ENCODE peak calls at places on chromosomes 16 and 17, in five cellular contexts. One of them, this sample, is unnamed. For H3K9me3, the result is how much of the 10 kb centered on the place peaks cover.

GRCh38 chr17:82483836-82484235 is 25.3 kb downstream of the NARF start:
- DNase-seq in ovary: no peak
- DNase-seq in endothelial cell of umbilical vein: no peak
- DNase-seq in psoas muscle: no peak
- DNase-seq in astrocyte: no peak
- DNase-seq in this sample: no peak

GRCh38 chr17:77315010-77315409 is 174.2 kb downstream of the SEC14L1 start:
- DNase-seq in ovary: no peak
- DNase-seq in endothelial cell of umbilical vein: no peak
- DNase-seq in psoas muscle: no peak
- DNase-seq in astrocyte: no peak
- DNase-seq in this sample: no peak

GRCh38 chr17:1967092-1967662 is 58.0 kb downstream of the RTN4RL1 start:
- DNase-seq in ovary: no peak
- DNase-seq in endothelial cell of umbilical vein: no peak
- DNase-seq in psoas muscle: no peak
- DNase-seq in astrocyte: no peak
- DNase-seq in this sample: peak

GRCh38 chr17:68539536-68540469 is 27.6 kb downstream of the PRKAR1A start:
- DNase-seq in ovary: peak
- DNase-seq in endothelial cell of umbilical vein: no peak
- DNase-seq in psoas muscle: no peak
- DNase-seq in astrocyte: no peak
- DNase-seq in this sample: no peak

GRCh38 chr16:84532299-84532724 is 27.9 kb upstream of the MEAK7 start:
- DNase-seq in ovary: peak
- DNase-seq in endothelial cell of umbilical vein: peak
- DNase-seq in psoas muscle: peak
- DNase-seq in astrocyte: peak
- DNase-seq in this sample: no peak

GRCh38 chr16:82701302-82702022 is 74.7 kb downstream of the CDH13 start:
- DNase-seq in ovary: no peak
- DNase-seq in endothelial cell of umbilical vein: no peak
- DNase-seq in psoas muscle: no peak
- DNase-seq in astrocyte: no peak
- DNase-seq in this sample: no peak

GRCh38 chr16:86730597-86730996 is 152.2 kb downstream of the FOXL1 start:
- DNase-seq in ovary: no peak
- DNase-seq in endothelial cell of umbilical vein: no peak
- DNase-seq in psoas muscle: no peak
- DNase-seq in astrocyte: no peak
- DNase-seq in this sample: no peak

GRCh38 chr16:29883987-29884386 is 15.4 kb downstream of the SEZ6L2 start:
- DNase-seq in ovary: no peak
- DNase-seq in endothelial cell of umbilical vein: no peak
- DNase-seq in psoas muscle: no peak
- DNase-seq in astrocyte: no peak
- DNase-seq in this sample: no peak

GRCh38 chr17:62075308-62075815 is 10.3 kb upstream of the MED13 start:
- DNase-seq in ovary: no peak
- DNase-seq in endothelial cell of umbilical vein: no peak
- DNase-seq in psoas muscle: no peak
- DNase-seq in astrocyte: peak
- DNase-seq in this sample: no peak

GRCh38 chr17:61532818-61533217 is 58.2 kb downstream of the NACA2 start:
- DNase-seq in ovary: no peak
- DNase-seq in endothelial cell of umbilical vein: no peak
- DNase-seq in psoas muscle: no peak
- DNase-seq in astrocyte: no peak
- DNase-seq in this sample: no peak

GRCh38 chr17:574061-574460 is 140.6 kb downstream of the VPS53 start:
- DNase-seq in ovary: no peak
- DNase-seq in endothelial cell of umbilical vein: peak
- DNase-seq in psoas muscle: peak
- DNase-seq in astrocyte: no peak
- DNase-seq in this sample: no peak

GRCh38 chr16:64950262-64950661 is 171.6 kb downstream of the CDH11 start:
- DNase-seq in ovary: no peak
- DNase-seq in endothelial cell of umbilical vein: no peak
- DNase-seq in psoas muscle: no peak
- DNase-seq in astrocyte: no peak
- DNase-seq in this sample: peak

GRCh38 chr17:14197582-14197981 is 39.1 kb downstream of the CDRT15 start:
- DNase-seq in ovary: no peak
- DNase-seq in endothelial cell of umbilical vein: no peak
- DNase-seq in psoas muscle: no peak
- DNase-seq in astrocyte: no peak
- DNase-seq in this sample: no peak

GRCh38 chr17:7351665-7352558 is at the start of gene KCTD11:
- DNase-seq in ovary: peak
- DNase-seq in endothelial cell of umbilical vein: peak
- DNase-seq in psoas muscle: peak
- DNase-seq in astrocyte: peak
- DNase-seq in this sample: peak

GRCh38 chr17:65794572-65794971 is 233.1 kb upstream of the AXIN2 start:
- DNase-seq in ovary: no peak
- DNase-seq in endothelial cell of umbilical vein: peak
- DNase-seq in psoas muscle: no peak
- DNase-seq in astrocyte: peak
- DNase-seq in this sample: peak

GRCh38 chr16:89455178-89455577 is 35.2 kb downstream of the ANKRD11 start:
- DNase-seq in ovary: no peak
- DNase-seq in endothelial cell of umbilical vein: no peak
- DNase-seq in psoas muscle: no peak
- DNase-seq in astrocyte: no peak
- DNase-seq in this sample: no peak

GRCh38 chr17:62692159-62692651 is 64.7 kb downstream of the MRC2 start:
- DNase-seq in ovary: no peak
- DNase-seq in endothelial cell of umbilical vein: no peak
- DNase-seq in psoas muscle: no peak
- DNase-seq in astrocyte: no peak
- DNase-seq in this sample: peak

GRCh38 chr16:31055613-31056012 is 18.4 kb downstream of the ZNF668 start:
- DNase-seq in ovary: no peak
- DNase-seq in endothelial cell of umbilical vein: no peak
- DNase-seq in psoas muscle: no peak
- DNase-seq in astrocyte: no peak
- DNase-seq in this sample: no peak

GRCh38 chr16:19114359-19115147 is 789 bp downstream of the ITPRIPL2 start:
- DNase-seq in ovary: peak
- DNase-seq in endothelial cell of umbilical vein: peak
- DNase-seq in psoas muscle: peak
- DNase-seq in astrocyte: peak
- DNase-seq in this sample: no peak
- H3K4me3 ChIP-seq in ovary: peak
- H3K4me3 ChIP-seq in endothelial cell of umbilical vein: peak
- H3K4me3 ChIP-seq in psoas muscle: peak
- H3K4me3 ChIP-seq in astrocyte: peak
- H3K4me3 ChIP-seq in this sample: peak

DNA sequence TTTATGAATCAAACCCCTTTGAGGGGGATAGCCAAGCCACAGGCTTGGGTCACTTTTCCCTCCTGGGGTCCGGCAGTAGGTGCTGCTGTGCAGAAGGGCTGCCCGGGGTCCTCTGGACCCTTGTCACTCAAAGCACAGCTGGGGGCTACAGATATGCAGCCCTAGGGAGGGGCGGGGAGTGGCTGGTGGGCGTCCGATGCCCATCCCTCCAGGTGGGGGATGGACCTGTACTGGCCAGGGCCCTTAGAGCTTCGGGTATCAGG is 598 bp downstream of the VASN start:
- DNase-seq in ovary: no peak
- DNase-seq in endothelial cell of umbilical vein: no peak
- DNase-seq in psoas muscle: no peak
- DNase-seq in astrocyte: no peak
- DNase-seq in this sample: no peak
- H3K27ac ChIP-seq in ovary: peak
- H3K27ac ChIP-seq in endothelial cell of umbilical vein: no peak
- H3K27ac ChIP-seq in psoas muscle: peak
- H3K27ac ChIP-seq in astrocyte: peak
- H3K27ac ChIP-seq in this sample: no peak

GRCh38 chr16:10412935-10413601 is 27.2 kb downstream of the ATF7IP2 start:
- DNase-seq in ovary: no peak
- DNase-seq in endothelial cell of umbilical vein: no peak
- DNase-seq in psoas muscle: no peak
- DNase-seq in astrocyte: no peak
- DNase-seq in this sample: no peak
- H3K9me3 ChIP-seq in ovary: under half
- H3K9me3 ChIP-seq in endothelial cell of umbilical vein: under half
- H3K9me3 ChIP-seq in psoas muscle: under half
- H3K9me3 ChIP-seq in astrocyte: under half
- H3K9me3 ChIP-seq in this sample: under half

GRCh38 chr17:78361227-78361683 is 1.4 kb upstream of the SOCS3 start:
- DNase-seq in ovary: peak
- DNase-seq in endothelial cell of umbilical vein: no peak
- DNase-seq in psoas muscle: no peak
- DNase-seq in astrocyte: no peak
- DNase-seq in this sample: no peak
- H3K4me3 ChIP-seq in ovary: no peak
- H3K4me3 ChIP-seq in endothelial cell of umbilical vein: no peak
- H3K4me3 ChIP-seq in psoas muscle: peak
- H3K4me3 ChIP-seq in astrocyte: no peak
- H3K4me3 ChIP-seq in this sample: no peak

This sample was measured in WERI-Rb-1.